ENCODE peak calls at places on chromosomes 16 and 17, in ten cellular contexts. A is brain microvascular endothelial cell; W is T-helper 2 cell; Q is activated gamma-delta T cell treated with anti-CD3 and anti-CD28 coated beads, Interleukin-2, amount 50 U/mL, for 16 hours; T is activated CD8-positive, alpha-beta memory T cell treated with anti-CD3 and anti-CD28 coated beads for 48 hours; N is stimulated activated naive CD4-positive, alpha-beta T cell; M is T-helper 22 cell; U is ovary; H is NCI-H226; P is neural progenitor cell. Y is an unnamed sample.
A peak's percentile ranks its signal among the peaks of the same experiment; 100 is the strongest.

GRCh38 chr17:37121616-37122015 is 172.9 kb downstream of the AATF start:
- DNase-seq in A (no peak), W (no peak), Q (no peak), T (no peak), N (no peak), M (no peak), U (no peak), H (no peak), P (no peak), Y (no peak)

GRCh38 chr17:74776990-74777389 is 845 bp upstream of the NAT9 start:
- DNase-seq in A (no peak), W (no peak), Q (no peak), T (no peak), N (no peak), M (no peak), U (no peak), H (no peak), P (no peak), Y (no peak)

GRCh38 chr17:66971249-66971648 is 6.7 kb downstream of the CACNG4 start:
- DNase-seq in A (no peak), W (no peak), Q (no peak), T (no peak), N (no peak), M (no peak), U (no peak), H (no peak), P (no peak), Y (no peak)

GRCh38 chr17:69733171-69734014 is 318.9 kb downstream of the MAP2K6 start:
- DNase-seq in A (peak; percentile 35), W (no peak), Q (no peak), T (no peak), N (no peak), M (no peak), U (no peak), H (no peak), P (no peak), Y (peak; percentile 4)

GRCh38 chr17:15048381-15048780 is 216.7 kb downstream of the PMP22 start:
- DNase-seq in A (no peak), W (no peak), Q (no peak), T (no peak), N (no peak), M (no peak), U (no peak), H (no peak), P (no peak), Y (no peak)

GRCh38 chr17:39944393-39944711 is 16.8 kb downstream of the LRRC3C start:
- DNase-seq in A (no peak), W (no peak), Q (no peak), T (no peak), N (no peak), M (no peak), U (no peak), H (no peak), P (no peak), Y (no peak)

GRCh38 chr16:20515580-20516179 is 60.5 kb downstream of the ACSM2B start:
- DNase-seq in A (no peak), W (no peak), Q (no peak), T (no peak), N (no peak), M (no peak), U (no peak), H (no peak), P (no peak), Y (no peak)

GRCh38 chr17:57552114-57552601 is 192.9 kb downstream of the CCDC182 start:
- DNase-seq in A (peak; percentile 18), W (no peak), Q (peak; percentile 5), T (no peak), N (peak; percentile 9), M (no peak), U (peak; percentile 77), H (no peak), P (peak; percentile 83), Y (peak; percentile 66)

GRCh38 chr17:29116652-29117439 is 63.4 kb downstream of the MYO18A start:
- DNase-seq in A (peak; percentile 62), W (peak; percentile 71), Q (peak; percentile 69), T (peak; percentile 36), N (peak; percentile 56), M (peak; percentile 39), U (peak; percentile 73), H (peak; percentile 34), P (peak; percentile 88), Y (peak; percentile 85)

GRCh38 chr16:9072806-9073341 is 18.6 kb upstream of the HAPSTR1 start:
- DNase-seq in A (peak; percentile 66), W (no peak), Q (no peak), T (no peak), N (no peak), M (no peak), U (no peak), H (peak; percentile 64), P (no peak), Y (no peak)

GRCh38 chr16:57893559-57894389 is 77.2 kb downstream of the CNGB1 start:
- DNase-seq in A (peak; percentile 81), W (no peak), Q (no peak), T (no peak), N (no peak), M (no peak), U (no peak), H (peak; percentile 93), P (no peak), Y (no peak)

GRCh38 chr17:83106036-83106577 is 26.7 kb downstream of the METRNL start:
- DNase-seq in A (no peak), W (no peak), Q (no peak), T (no peak), N (no peak), M (no peak), U (no peak), H (no peak), P (no peak), Y (no peak)

GRCh38 chr17:44677136-44677535 is 12.4 kb downstream of the CCDC43 start:
- DNase-seq in A (no peak), W (no peak), Q (no peak), T (no peak), N (no peak), M (no peak), U (no peak), H (peak; percentile 8), P (no peak), Y (no peak)

Y was measured in Ammon's horn.